ENCODE peak calls at places on chromosome 1, in four cellular contexts. X is mesothelial cell of epicardium, V is PC-3, I is NCI-H1105 treated with DMSO at 0.1 percent for 48 hours. C is an unnamed sample.

GRCh38 chr1:155977607-155978324 is 581 bp downstream of the ARHGEF2 start:
- DNase-seq in X (peak), V (peak), I (peak), C (no peak)

GRCh38 chr1:247209306-247209900 is 37.6 kb upstream of the ZNF124 start:
- DNase-seq in X (no peak), V (peak), I (no peak), C (no peak)

GRCh38 chr1:24481098-24481497 is 21.5 kb upstream of the RCAN3 start:
- DNase-seq in X (no peak), V (no peak), I (no peak), C (no peak)

GRCh38 chr1:59013276-59013927 is 229.6 kb upstream of the JUN start:
- DNase-seq in X (peak), V (no peak), I (no peak), C (peak)

GRCh38 chr1:27971674-27972073 is 11.9 kb downstream of the XKR8 start:
- DNase-seq in X (no peak), V (no peak), I (peak), C (no peak)

GRCh38 chr1:229371624-229372023 is 28.8 kb upstream of the CCSAP start:
- DNase-seq in X (no peak), V (peak), I (no peak), C (no peak)

GRCh38 chr1:217332426-217333065 is 298.3 kb downstream of the GPATCH2 start:
- DNase-seq in X (no peak), V (peak), I (peak), C (no peak)

GRCh38 chr1:232166942-232167341 is 463.0 kb downstream of the SIPA1L2 start:
- DNase-seq in X (no peak), V (no peak), I (no peak), C (no peak)

GRCh38 chr1:151006331-151007052 is at the start of gene MINDY1:
- DNase-seq in X (peak), V (peak), I (peak), C (peak)

GRCh38 chr1:83959824-83960441 is 39.0 kb downstream of the TTLL7 start:
- DNase-seq in X (no peak), V (no peak), I (no peak), C (peak)

GRCh38 chr1:235513495-235514366 is 9.5 kb upstream of the B3GALNT2 start:
- DNase-seq in X (no peak), V (peak), I (peak), C (peak)

GRCh38 chr1:244371294-244372141 is 80.2 kb downstream of the ADSS2 start:
- DNase-seq in X (no peak), V (no peak), I (peak), C (no peak)

GRCh38 chr1:46380508-46380907 is 13.6 kb upstream of the FAAH start:
- DNase-seq in X (no peak), V (no peak), I (no peak), C (no peak)

GRCh38 chr1:119327436-119328155 is 41.0 kb upstream of the HAO2 start:
- DNase-seq in X (peak), V (no peak), I (peak), C (peak)

GRCh38 chr1:84260852-84261518 is 40.5 kb upstream of the SAMD13 start:
- DNase-seq in X (no peak), V (peak), I (peak), C (no peak)

GRCh38 chr1:200890818-200891773 is 3.6 kb upstream of the INAVA start:
- DNase-seq in X (peak), V (peak), I (no peak), C (peak)

GRCh38 chr1:215458084-215458483 is 109.0 kb upstream of the KCTD3 start:
- DNase-seq in X (no peak), V (peak), I (no peak), C (no peak)

GRCh38 chr1:221810406-221810805 is 68.5 kb upstream of the DUSP10 start:
- DNase-seq in X (no peak), V (peak), I (no peak), C (peak)

C was measured in GM04504.